ENCODE peak calls at places on chromosomes 11 and 22, in five cellular contexts. One of them, this sample, is unnamed. For H3K4me1, the result is how much of the 10 kb centered on the place peaks cover.

GRCh38 chr11:123519055-123519796 is 89.2 kb downstream of the GRAMD1B start:
- DNase-seq in mesenchymal stem cell: no peak
- DNase-seq in neural progenitor cell: no peak
- DNase-seq in neuronal stem cell: no peak
- DNase-seq in mammary epithelial cell: no peak
- DNase-seq in this sample: no peak

GRCh38 chr11:96061730-96062524 is 138.0 kb upstream of the MTMR2 start:
- DNase-seq in mesenchymal stem cell: peak
- DNase-seq in neural progenitor cell: no peak
- DNase-seq in neuronal stem cell: no peak
- DNase-seq in mammary epithelial cell: peak
- DNase-seq in this sample: peak

GRCh38 chr22:50315289-50316113 is 8.1 kb upstream of the PLXNB2 start:
- DNase-seq in mesenchymal stem cell: no peak
- DNase-seq in neural progenitor cell: no peak
- DNase-seq in neuronal stem cell: no peak
- DNase-seq in mammary epithelial cell: no peak
- DNase-seq in this sample: no peak

GRCh38 chr11:109960831-109961230 is 132.4 kb upstream of the ZC3H12C start:
- DNase-seq in mesenchymal stem cell: peak
- DNase-seq in neural progenitor cell: peak
- DNase-seq in neuronal stem cell: peak
- DNase-seq in mammary epithelial cell: peak
- DNase-seq in this sample: peak

GRCh38 chr22:49588739-49589138 is 238.9 kb downstream of the BRD1 start:
- DNase-seq in mesenchymal stem cell: no peak
- DNase-seq in neural progenitor cell: no peak
- DNase-seq in neuronal stem cell: no peak
- DNase-seq in mammary epithelial cell: no peak
- DNase-seq in this sample: no peak

GRCh38 chr11:48047616-48048015 is 67.3 kb downstream of the PTPRJ start:
- DNase-seq in mesenchymal stem cell: peak
- DNase-seq in neural progenitor cell: no peak
- DNase-seq in neuronal stem cell: no peak
- DNase-seq in mammary epithelial cell: peak
- DNase-seq in this sample: peak

GRCh38 chr11:122023614-122024250 is 92.3 kb downstream of the BLID start:
- DNase-seq in mesenchymal stem cell: no peak
- DNase-seq in neural progenitor cell: no peak
- DNase-seq in neuronal stem cell: no peak
- DNase-seq in mammary epithelial cell: no peak
- DNase-seq in this sample: peak

GRCh38 chr22:48077699-48078098 is 1315.2 kb downstream of the TBC1D22A start:
- DNase-seq in mesenchymal stem cell: no peak
- DNase-seq in neural progenitor cell: no peak
- DNase-seq in neuronal stem cell: no peak
- DNase-seq in mammary epithelial cell: no peak
- DNase-seq in this sample: no peak

GRCh38 chr22:41382098-41382578 is 396 bp downstream of the TEF start:
- DNase-seq in mesenchymal stem cell: peak
- DNase-seq in neural progenitor cell: peak
- DNase-seq in neuronal stem cell: no peak
- DNase-seq in mammary epithelial cell: peak
- DNase-seq in this sample: peak

GRCh38 chr22:45039206-45039605 is 29.4 kb upstream of the PHF21B start:
- DNase-seq in mesenchymal stem cell: no peak
- DNase-seq in neural progenitor cell: no peak
- DNase-seq in neuronal stem cell: no peak
- DNase-seq in mammary epithelial cell: no peak
- DNase-seq in this sample: no peak

GRCh38 chr11:76615950-76616349 is 54.6 kb downstream of the LRRC32 start:
- DNase-seq in mesenchymal stem cell: no peak
- DNase-seq in neural progenitor cell: no peak
- DNase-seq in neuronal stem cell: no peak
- DNase-seq in mammary epithelial cell: no peak
- DNase-seq in this sample: peak

GRCh38 chr22:19291580-19292261 is at the start of gene CLTCL1:
- DNase-seq in mesenchymal stem cell: peak
- DNase-seq in neural progenitor cell: peak
- DNase-seq in neuronal stem cell: peak
- DNase-seq in mammary epithelial cell: peak
- DNase-seq in this sample: peak

GRCh38 chr22:47013861-47014635 is 251.6 kb downstream of the TBC1D22A start:
- DNase-seq in mesenchymal stem cell: no peak
- DNase-seq in neural progenitor cell: no peak
- DNase-seq in neuronal stem cell: no peak
- DNase-seq in mammary epithelial cell: no peak
- DNase-seq in this sample: no peak

GRCh38 chr11:126061707-126062678 is 673 bp downstream of the CDON start:
- DNase-seq in mesenchymal stem cell: peak
- DNase-seq in neural progenitor cell: peak
- DNase-seq in neuronal stem cell: no peak
- DNase-seq in mammary epithelial cell: peak
- DNase-seq in this sample: peak

GRCh38 chr11:126542621-126543020 is 187.1 kb downstream of the ST3GAL4 start:
- DNase-seq in mesenchymal stem cell: no peak
- DNase-seq in neural progenitor cell: no peak
- DNase-seq in neuronal stem cell: no peak
- DNase-seq in mammary epithelial cell: no peak
- DNase-seq in this sample: no peak

GRCh38 chr11:78801161-78801884 is 226.7 kb upstream of the NARS2 start:
- DNase-seq in mesenchymal stem cell: peak
- DNase-seq in neural progenitor cell: no peak
- DNase-seq in neuronal stem cell: no peak
- DNase-seq in mammary epithelial cell: peak
- DNase-seq in this sample: peak

GRCh38 chr11:20042717-20043392 is 117.4 kb downstream of the DBX1 start:
- DNase-seq in mesenchymal stem cell: no peak
- DNase-seq in neural progenitor cell: peak
- DNase-seq in neuronal stem cell: no peak
- DNase-seq in mammary epithelial cell: no peak
- DNase-seq in this sample: no peak

GRCh38 chr22:36635483-36635882 is 68.1 kb downstream of the CACNG2 start:
- DNase-seq in mesenchymal stem cell: no peak
- DNase-seq in neural progenitor cell: no peak
- DNase-seq in neuronal stem cell: no peak
- DNase-seq in mammary epithelial cell: no peak
- DNase-seq in this sample: no peak

DNA sequence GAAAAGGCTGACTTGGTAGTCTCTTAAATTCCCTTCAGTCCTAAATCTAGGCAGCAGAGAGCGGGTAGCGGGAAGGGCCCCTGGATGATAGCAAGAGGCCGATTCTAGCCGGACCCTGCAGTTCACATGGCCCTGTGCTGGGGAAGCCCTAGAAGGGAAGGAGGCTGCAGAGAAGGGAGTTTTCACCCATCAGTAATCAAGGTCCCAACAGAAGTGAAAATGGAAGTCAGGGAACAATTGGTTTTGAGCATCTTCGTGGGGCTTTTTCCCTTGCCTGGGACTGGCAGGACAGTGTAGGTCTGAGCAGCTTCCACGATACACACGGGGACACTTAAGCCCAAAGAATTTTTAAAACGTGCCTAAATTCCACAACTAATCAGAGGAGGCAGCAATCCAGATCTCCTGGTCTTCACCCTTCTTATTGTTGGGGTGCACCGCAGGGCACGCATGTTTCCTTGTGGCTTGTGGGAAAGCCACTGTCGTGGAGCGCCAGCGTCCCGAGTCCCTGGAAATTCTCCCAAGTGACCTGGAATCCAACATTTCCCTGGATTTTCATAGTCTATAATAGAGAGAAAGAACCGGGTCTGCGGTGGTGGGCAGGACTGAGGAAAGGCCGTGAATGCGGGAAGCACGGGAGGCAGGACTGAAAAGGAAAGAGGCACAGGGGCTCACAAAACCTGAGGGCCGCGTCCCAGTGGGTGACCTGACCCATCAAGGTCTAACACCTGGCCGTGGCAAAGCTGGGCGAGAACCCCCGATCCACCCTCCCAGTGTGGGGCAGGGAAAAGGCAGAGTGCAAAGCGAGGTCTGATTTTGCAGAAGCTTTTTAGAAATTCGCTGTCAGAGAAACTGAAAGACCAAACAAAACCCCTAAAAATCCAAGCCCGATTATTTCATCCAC is 832 bp upstream of the OAF start:
- DNase-seq in mesenchymal stem cell: peak
- DNase-seq in neural progenitor cell: peak
- DNase-seq in neuronal stem cell: no peak
- DNase-seq in mammary epithelial cell: no peak
- DNase-seq in this sample: peak
- H3K9ac ChIP-seq in mesenchymal stem cell: peak
- H3K9ac ChIP-seq in neural progenitor cell: no peak
- H3K9ac ChIP-seq in neuronal stem cell: peak
- H3K9ac ChIP-seq in mammary epithelial cell: peak
- H3K9ac ChIP-seq in this sample: peak

DNA sequence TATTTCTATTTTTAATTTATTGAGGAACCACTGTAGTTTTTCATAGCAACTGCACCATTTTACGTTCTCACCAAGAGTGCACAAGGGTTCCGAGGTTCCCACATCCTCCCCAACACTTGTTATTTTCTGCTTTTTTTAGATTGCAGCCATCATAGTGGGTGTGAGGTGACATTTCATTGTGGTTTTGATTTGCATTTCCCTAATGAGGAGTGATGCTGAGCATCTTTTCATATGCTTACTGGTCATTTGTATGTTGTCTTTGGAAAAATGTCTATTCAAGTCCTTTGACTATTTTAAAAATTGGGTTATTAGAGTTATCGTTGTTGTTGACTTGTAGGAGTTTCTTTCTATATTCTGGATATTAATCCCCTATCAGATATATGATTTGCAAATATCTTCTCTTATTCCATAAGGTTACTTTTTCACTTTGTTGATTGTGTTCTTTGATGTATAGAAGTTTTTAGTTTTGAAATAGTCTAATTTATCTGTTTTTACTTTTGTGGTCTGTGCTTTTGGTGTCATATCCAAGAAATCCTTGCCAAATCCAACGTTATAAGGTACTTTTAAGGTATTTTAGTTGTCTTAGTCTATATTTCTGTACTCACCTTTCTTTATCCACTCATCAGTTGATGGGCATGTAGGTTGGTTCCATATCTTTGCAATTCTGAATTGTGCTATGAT is 9.0 kb downstream of the NEAT1 start:
- DNase-seq in mesenchymal stem cell: peak
- DNase-seq in neural progenitor cell: no peak
- DNase-seq in neuronal stem cell: no peak
- DNase-seq in mammary epithelial cell: peak
- DNase-seq in this sample: peak
- H3K4me1 ChIP-seq in mesenchymal stem cell: under half
- H3K4me1 ChIP-seq in neural progenitor cell: under half
- H3K4me1 ChIP-seq in neuronal stem cell: under half
- H3K4me1 ChIP-seq in mammary epithelial cell: under half
- H3K4me1 ChIP-seq in this sample: under half

GRCh38 chr22:42857845-42858481 is 890 bp upstream of the ARFGAP3 start:
- DNase-seq in mesenchymal stem cell: no peak
- DNase-seq in neural progenitor cell: no peak
- DNase-seq in neuronal stem cell: no peak
- DNase-seq in mammary epithelial cell: no peak
- DNase-seq in this sample: no peak

GRCh38 chr22:42855726-42856125 is 1.3 kb downstream of the ARFGAP3 start:
- DNase-seq in mesenchymal stem cell: peak
- DNase-seq in neural progenitor cell: no peak
- DNase-seq in neuronal stem cell: no peak
- DNase-seq in mammary epithelial cell: no peak
- DNase-seq in this sample: no peak

GRCh38 chr22:42856179-42856864 is 751 bp downstream of the ARFGAP3 start:
- DNase-seq in mesenchymal stem cell: peak
- DNase-seq in neural progenitor cell: peak
- DNase-seq in neuronal stem cell: peak
- DNase-seq in mammary epithelial cell: no peak
- DNase-seq in this sample: peak

GRCh38 chr22:42856865-42857704 is at the start of gene ARFGAP3:
- DNase-seq in mesenchymal stem cell: peak
- DNase-seq in neural progenitor cell: peak
- DNase-seq in neuronal stem cell: peak
- DNase-seq in mammary epithelial cell: peak
- DNase-seq in this sample: peak

GRCh38 chr22:42855211-42855610 is 1.9 kb downstream of the ARFGAP3 start:
- DNase-seq in mesenchymal stem cell: peak
- DNase-seq in neural progenitor cell: no peak
- DNase-seq in neuronal stem cell: no peak
- DNase-seq in mammary epithelial cell: no peak
- DNase-seq in this sample: no peak
- H3K9ac ChIP-seq in mesenchymal stem cell: peak
- H3K9ac ChIP-seq in neural progenitor cell: no peak
- H3K9ac ChIP-seq in neuronal stem cell: no peak
- H3K9ac ChIP-seq in mammary epithelial cell: no peak
- H3K9ac ChIP-seq in this sample: peak

GRCh38 chr11:860238-861104 is 17.8 kb downstream of the TSPAN4 start:
- DNase-seq in mesenchymal stem cell: no peak
- DNase-seq in neural progenitor cell: no peak
- DNase-seq in neuronal stem cell: no peak
- DNase-seq in mammary epithelial cell: no peak
- DNase-seq in this sample: no peak

GRCh38 chr11:856397-856796 is 13.7 kb downstream of the TSPAN4 start:
- DNase-seq in mesenchymal stem cell: no peak
- DNase-seq in neural progenitor cell: no peak
- DNase-seq in neuronal stem cell: no peak
- DNase-seq in mammary epithelial cell: no peak
- DNase-seq in this sample: no peak

GRCh38 chr11:858993-859339 is 16.3 kb downstream of the TSPAN4 start:
- DNase-seq in mesenchymal stem cell: no peak
- DNase-seq in neural progenitor cell: no peak
- DNase-seq in neuronal stem cell: no peak
- DNase-seq in mammary epithelial cell: no peak
- DNase-seq in this sample: no peak

GRCh38 chr11:859394-860131 is 16.9 kb downstream of the TSPAN4 start:
- DNase-seq in mesenchymal stem cell: peak
- DNase-seq in neural progenitor cell: no peak
- DNase-seq in neuronal stem cell: no peak
- DNase-seq in mammary epithelial cell: peak
- DNase-seq in this sample: peak

GRCh38 chr11:858053-858992 is 15.7 kb downstream of the TSPAN4 start:
- DNase-seq in mesenchymal stem cell: no peak
- DNase-seq in neural progenitor cell: no peak
- DNase-seq in neuronal stem cell: no peak
- DNase-seq in mammary epithelial cell: no peak
- DNase-seq in this sample: no peak
- H3K4me1 ChIP-seq in mesenchymal stem cell: half or more
- H3K4me1 ChIP-seq in neural progenitor cell: under half
- H3K4me1 ChIP-seq in neuronal stem cell: under half
- H3K4me1 ChIP-seq in mammary epithelial cell: under half
- H3K4me1 ChIP-seq in this sample: under half